ENCODE peak calls at places on chromosomes 4 and X, in five cellular contexts. G, S, I, Y and X are unnamed samples.
A peak's percentile ranks its signal among the peaks of the same experiment; 100 is the strongest.

GRCh38 chrX:117996918-117997480 is 119.6 kb downstream of the KLHL13 start:
- DNase-seq in I (no peak), S (no peak), Y (no peak), G (no peak), X (peak; percentile 1)

GRCh38 chrX:110915120-110915519 is 119.5 kb upstream of the CHRDL1 start:
- DNase-seq in S (peak; percentile 4), G (no peak), I (no peak), Y (no peak), X (no peak)

GRCh38 chr4:106495498-106495897 is 126.9 kb upstream of the GIMD1 start:
- DNase-seq in Y (no peak), S (no peak), G (no peak), I (no peak), X (no peak)

GRCh38 chr4:141826260-141826659 is 189.9 kb downstream of the IL15 start:
- DNase-seq in I (no peak), Y (no peak), S (peak; percentile 6), G (no peak), X (no peak)

GRCh38 chr4:109589605-109590004 is 29.6 kb downstream of the MCUB start:
- DNase-seq in I (no peak), S (no peak), G (no peak), Y (no peak), X (no peak)

GRCh38 chrX:100649550-100650356 is 5.8 kb downstream of the SRPX2 start:
- DNase-seq in G (no peak), Y (peak; percentile 11), I (peak; percentile 58), S (peak; percentile 78), X (no peak)

GRCh38 chr4:129641179-129641578 is 545.2 kb downstream of the C4orf33 start:
- DNase-seq in G (peak; percentile 66), S (no peak), Y (peak; percentile 72), I (peak; percentile 69), X (peak; percentile 14)

GRCh38 chrX:145817666-145818521 is at the start of gene SLITRK2:
- DNase-seq in S (no peak), I (no peak), Y (no peak), G (no peak), X (no peak)

GRCh38 chr4:20075479-20075878 is 176.2 kb upstream of the SLIT2 start:
- DNase-seq in S (no peak), I (no peak), Y (no peak), G (no peak), X (no peak)

GRCh38 chr4:100288167-100288566 is 97.9 kb upstream of the DDIT4L start:
- DNase-seq in S (no peak), I (no peak), G (no peak), Y (no peak), X (no peak)

GRCh38 chrX:145803508-145803907 is 14.1 kb upstream of the SLITRK2 start:
- DNase-seq in G (no peak), S (no peak), Y (no peak), I (no peak), X (no peak)

GRCh38 chr4:174764105-174764729 is 64.8 kb downstream of the GLRA3 start:
- DNase-seq in I (no peak), Y (no peak), G (no peak), S (peak; percentile 11), X (peak; percentile 35)

GRCh38 chrX:136899206-136899605 is 18.7 kb upstream of the RBMX start:
- DNase-seq in Y (no peak), G (no peak), S (no peak), I (no peak), X (no peak)

GRCh38 chr4:152606800-152607577 is 71.1 kb upstream of the FBXW7 start:
- DNase-seq in I (no peak), G (no peak), Y (no peak), S (no peak), X (no peak)

GRCh38 chr4:7759221-7759620 is 180.4 kb downstream of the AFAP1 start:
- DNase-seq in S (no peak), G (no peak), I (no peak), Y (no peak), X (peak; percentile 45)

GRCh38 chrX:51144828-51145442 is 187.7 kb upstream of the NUDT10 start:
- DNase-seq in Y (peak; percentile 46), I (peak; percentile 47), G (no peak), S (no peak), X (peak; percentile 14)

GRCh38 chr4:36332023-36332781 is 50.8 kb downstream of the DTHD1 start:
- DNase-seq in I (no peak), S (no peak), Y (no peak), G (no peak), X (no peak)

GRCh38 chrX:19904778-19905367 is 17.5 kb upstream of the SH3KBP1 start:
- DNase-seq in I (peak; percentile 17), G (no peak), S (no peak), Y (no peak), X (peak; percentile 52)

GRCh38 chr4:184470785-184471110 is 3.6 kb downstream of the IRF2 start:
- DNase-seq in S (no peak), Y (no peak), I (no peak), G (no peak), X (no peak)

GRCh38 chr4:184473515-184474260 is 662 bp downstream of the IRF2 start:
- DNase-seq in S (no peak), G (peak; percentile 44), I (peak; percentile 41), Y (peak; percentile 49), X (peak; percentile 76)

GRCh38 chr4:184472540-184473264 is 1.6 kb downstream of the IRF2 start:
- DNase-seq in Y (peak; percentile 72), G (peak; percentile 92), S (no peak), I (peak; percentile 75), X (peak; percentile 79)

GRCh38 chr4:184473265-184473514 is 1.2 kb downstream of the IRF2 start:
- DNase-seq in I (no peak), Y (no peak), G (no peak), S (no peak), X (no peak)

DNA sequence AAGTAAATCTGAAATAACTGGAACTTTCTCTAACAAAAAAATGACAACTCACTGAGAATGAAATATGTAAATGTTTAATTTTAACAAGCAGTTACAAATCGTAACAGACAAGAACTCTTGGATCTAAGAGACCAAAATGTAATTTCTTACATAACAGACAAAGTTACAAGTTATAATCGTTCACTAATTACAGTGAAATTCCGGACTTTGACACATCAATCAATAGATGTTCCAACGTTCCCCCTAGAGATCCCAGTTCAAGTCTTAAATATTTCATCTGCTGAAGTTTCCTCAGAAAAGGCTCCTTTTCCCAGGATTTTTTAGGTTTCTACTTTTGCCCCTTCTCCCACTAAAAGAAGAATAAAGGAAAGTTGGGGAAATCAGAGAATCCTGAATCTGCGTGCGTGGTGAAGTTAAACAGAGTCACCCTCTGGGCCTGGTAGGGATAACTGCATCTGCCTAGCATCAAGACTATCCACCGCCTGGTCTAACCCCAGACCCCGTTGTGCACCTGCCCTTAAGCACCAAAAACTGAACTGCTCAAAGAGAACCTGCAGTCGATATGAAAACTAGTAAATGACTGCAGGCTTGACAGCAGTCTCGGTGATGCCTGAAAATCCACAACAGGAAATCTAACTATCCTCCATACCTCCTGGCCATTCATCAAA is 2.3 kb downstream of the IRF2 start:
- DNase-seq in G (no peak), S (no peak), I (peak; percentile 32), Y (no peak), X (peak; percentile 52)
- TF ChIP-seq CTCF in G (no peak), S (peak; percentile 8), I (no peak), Y (no peak), X (no peak)

GRCh38 chr4:67721770-67722597 is 21.0 kb upstream of the UBA6 start:
- DNase-seq in Y (peak; percentile 36), S (no peak), I (no peak), G (no peak), X (no peak)

GRCh38 chr4:67725132-67725531 is 24.2 kb upstream of the UBA6 start:
- DNase-seq in I (no peak), G (no peak), S (no peak), Y (no peak), X (no peak)

GRCh38 chr4:67725981-67726380 is 25.0 kb upstream of the UBA6 start:
- DNase-seq in I (no peak), G (no peak), Y (no peak), S (no peak), X (no peak)

GRCh38 chr4:67721317-67721769 is 20.4 kb upstream of the UBA6 start:
- DNase-seq in Y (no peak), I (no peak), G (no peak), S (no peak), X (no peak)

DNA sequence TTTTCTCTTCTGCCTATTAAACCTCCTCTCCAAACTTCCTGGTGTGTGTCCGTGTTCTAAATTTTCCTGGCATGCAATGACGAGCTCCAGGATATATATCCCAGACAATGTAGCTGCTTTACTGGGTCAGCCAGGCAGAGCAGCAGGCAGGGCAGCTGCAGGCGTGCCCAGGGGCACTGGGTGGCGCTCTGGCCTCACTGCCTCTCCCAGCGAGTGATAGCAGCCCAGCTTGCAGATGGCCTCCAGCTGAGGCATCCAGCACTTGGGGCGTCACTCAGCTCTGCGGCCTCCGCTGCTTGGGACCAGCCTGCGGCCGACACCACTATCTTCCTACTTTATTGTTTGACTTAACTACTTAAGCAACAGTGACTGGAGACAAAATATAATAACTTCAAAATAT is 23.0 kb upstream of the UBA6 start:
- DNase-seq in I (no peak), S (no peak), G (no peak), Y (peak; percentile 70), X (no peak)
- TF ChIP-seq CTCF in I (peak; percentile 43), S (no peak), G (no peak), Y (peak; percentile 36), X (no peak)

GRCh38 chr4:157804986-157805385 is 367.8 kb downstream of the GASK1B start:
- DNase-seq in S (no peak), G (no peak), I (no peak), Y (no peak), X (no peak)
- TF ChIP-seq CTCF in S (peak; percentile 16), G (no peak), I (peak; percentile 66), Y (no peak), X (no peak)

GRCh38 chr4:6573551-6573950 is 1.4 kb upstream of the MAN2B2 start:
- DNase-seq in G (no peak), I (no peak), S (no peak), Y (no peak), X (no peak)

GRCh38 chr4:6575503-6576240 is 683 bp downstream of the MAN2B2 start:
- DNase-seq in G (no peak), I (no peak), Y (no peak), S (no peak), X (no peak)

GRCh38 chr4:6574747-6575502 is at the start of gene MAN2B2:
- DNase-seq in I (peak; percentile 91), S (peak; percentile 11), Y (peak; percentile 89), G (peak; percentile 93), X (peak; percentile 98)

GRCh38 chr4:6576512-6576911 is 1.5 kb downstream of the MAN2B2 start:
- DNase-seq in G (peak; percentile 85), S (no peak), Y (no peak), I (no peak), X (no peak)

DNA sequence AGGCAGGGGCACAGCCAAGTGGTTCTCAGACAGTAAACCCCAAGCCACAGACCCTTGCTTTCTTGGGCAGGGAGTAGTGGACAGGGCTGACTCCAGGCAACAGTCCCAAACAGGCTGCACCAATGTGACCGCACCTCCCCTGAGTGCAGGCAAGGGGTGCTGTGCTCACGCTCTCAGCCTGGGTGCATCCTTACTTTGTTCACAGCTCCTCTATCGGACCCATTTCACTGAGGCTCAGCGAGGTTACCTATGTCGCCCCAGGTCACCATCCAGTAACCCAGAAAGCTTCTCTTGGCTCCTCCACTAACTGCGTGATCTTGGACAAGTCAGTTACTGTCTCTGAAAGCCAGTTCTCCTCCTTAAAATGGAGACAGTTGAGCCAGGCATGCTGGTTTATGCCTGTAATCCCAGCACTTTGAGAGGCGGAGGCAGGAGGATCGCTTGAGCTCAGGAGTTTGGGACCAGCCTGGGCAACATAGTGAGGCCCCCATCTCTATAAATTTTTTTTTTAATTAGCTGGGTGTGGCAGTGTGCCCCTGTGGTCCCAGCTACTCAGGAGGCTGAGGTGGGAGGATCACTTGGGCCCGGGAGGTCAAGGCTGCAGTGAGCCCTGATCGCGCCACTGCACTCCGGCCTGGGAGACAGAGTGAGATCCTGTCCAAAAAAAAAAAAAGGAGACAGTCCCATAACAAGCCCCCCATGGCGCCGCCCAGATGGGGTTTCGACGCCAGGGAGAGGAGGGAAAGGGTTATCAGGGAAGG is 823 bp upstream of the MAN2B2 start:
- DNase-seq in Y (no peak), G (no peak), I (no peak), S (no peak), X (no peak)
- TF ChIP-seq CTCF in Y (no peak), G (no peak), I (peak; percentile 54), S (no peak), X (no peak)